ENCODE peak calls at places on chromosomes 7 and 10, in six cellular contexts. F is AG08396, S is hippocampal formation, V is neuronal stem cell, M is ovary, T is HCT116. P is an unnamed sample.

GRCh38 chr10:102645388-102645740 is 1.1 kb downstream of the TRIM8 start:
- DNase-seq in F (peak), S (peak), V (peak), M (peak), T (peak), P (peak)

GRCh38 chr7:141362580-141363435 is 188.4 kb upstream of the AGK start:
- DNase-seq in F (peak), S (no peak), V (no peak), M (no peak), T (no peak), P (no peak)

GRCh38 chr10:131452926-131453771 is 141.6 kb upstream of the TCERG1L start:
- DNase-seq in F (no peak), S (peak), V (peak), M (peak), T (no peak), P (no peak)

GRCh38 chr7:87877641-87878040 is 1.3 kb downstream of the DBF4 start:
- DNase-seq in F (no peak), S (no peak), V (no peak), M (no peak), T (no peak), P (no peak)

GRCh38 chr7:23410446-23411183 is 59.7 kb downstream of the IGF2BP3 start:
- DNase-seq in F (no peak), S (no peak), V (no peak), M (no peak), T (no peak), P (no peak)

GRCh38 chr7:44149571-44150465 is 8.7 kb upstream of the MYL7 start:
- DNase-seq in F (no peak), S (no peak), V (no peak), M (no peak), T (no peak), P (no peak)

GRCh38 chr7:99447943-99448342 is 9.2 kb downstream of the CPSF4 start:
- DNase-seq in F (no peak), S (no peak), V (no peak), M (no peak), T (no peak), P (no peak)

GRCh38 chr10:34539533-34540315 is 275.4 kb downstream of the PARD3 start:
- DNase-seq in F (peak), S (no peak), V (no peak), M (peak), T (no peak), P (no peak)

GRCh38 chr7:51980813-51981212 is 664.2 kb upstream of the COBL start:
- DNase-seq in F (no peak), S (no peak), V (no peak), M (no peak), T (no peak), P (no peak)

GRCh38 chr7:111459065-111459756 is 103.1 kb downstream of the IMMP2L start:
- DNase-seq in F (no peak), S (no peak), V (no peak), M (no peak), T (no peak), P (no peak)